ENCODE peak calls at places on chromosomes 3 and 15, in five cellular contexts. O is stomach, P is H54, T is heart left ventricle, V is A549. B is an unnamed sample.
A peak's percentile ranks its signal among the peaks of the same experiment; 100 is the strongest.

GRCh38 chr15:28901987-28902745 is 16.4 kb downstream of the APBA2 start:
- DNase-seq in O (no peak), P (no peak), T (no peak), V (peak; percentile 32), B (peak; percentile 23)

GRCh38 chr3:72143970-72144717 is 359.2 kb upstream of the PROK2 start:
- DNase-seq in O (no peak), P (no peak), T (no peak), V (no peak), B (no peak)

GRCh38 chr3:187085021-187085666 is 54.2 kb downstream of the RPL39L start:
- DNase-seq in O (no peak), P (no peak), T (no peak), V (no peak), B (no peak)

GRCh38 chr3:132222868-132223538 is 94.2 kb upstream of the ACP3 start:
- DNase-seq in O (no peak), P (no peak), T (no peak), V (no peak), B (no peak)

GRCh38 chr3:29335438-29335837 is 54.6 kb downstream of the RBMS3 start:
- DNase-seq in O (peak; percentile 72), P (peak; percentile 28), T (peak; percentile 89), V (peak; percentile 89), B (no peak)

GRCh38 chr3:173019378-173019777 is 121.7 kb downstream of the SPATA16 start:
- DNase-seq in O (no peak), P (no peak), T (no peak), V (no peak), B (no peak)

GRCh38 chr3:1439395-1439794 is 346.6 kb downstream of the CNTN6 start:
- DNase-seq in O (peak; percentile 27), P (peak; percentile 3), T (no peak), V (peak; percentile 7), B (no peak)

GRCh38 chr3:152447509-152447908 is 178.8 kb downstream of the MBNL1 start:
- DNase-seq in O (no peak), P (no peak), T (no peak), V (no peak), B (no peak)

GRCh38 chr3:128313936-128314335 is 152.8 kb downstream of the DNAJB8 start:
- DNase-seq in O (no peak), P (no peak), T (no peak), V (no peak), B (no peak)

GRCh38 chr3:126716057-126716456 is 12.0 kb downstream of the CHCHD6 start:
- DNase-seq in O (no peak), P (no peak), T (no peak), V (no peak), B (no peak)

GRCh38 chr3:167918686-167919085 is 177.0 kb downstream of the GOLIM4 start:
- DNase-seq in O (no peak), P (no peak), T (no peak), V (no peak), B (no peak)

GRCh38 chr3:160136421-160136820 is 88.8 kb upstream of the C3orf80 start:
- DNase-seq in O (no peak), P (no peak), T (no peak), V (no peak), B (no peak)

GRCh38 chr15:88334436-88334835 is 77.9 kb upstream of the NTRK3 start:
- DNase-seq in O (no peak), P (peak; percentile 11), T (no peak), V (no peak), B (no peak)

GRCh38 chr3:192275741-192276355 is 451.5 kb downstream of the FGF12 start:
- DNase-seq in O (no peak), P (no peak), T (no peak), V (no peak), B (no peak)

GRCh38 chr15:88262064-88262463 is 5.5 kb upstream of the NTRK3 start:
- DNase-seq in O (no peak), P (no peak), T (no peak), V (peak; percentile 32), B (no peak)

GRCh38 chr15:80087104-80087503 is 27.6 kb downstream of the ZFAND6 start:
- DNase-seq in O (no peak), P (no peak), T (no peak), V (no peak), B (no peak)

GRCh38 chr3:46406786-46407611 is at the start of the genes CCR5AS and CCRL2:
- DNase-seq in O (peak; percentile 84), P (peak; percentile 82), T (peak; percentile 63), V (no peak), B (peak; percentile 96)

GRCh38 chr3:151660890-151661289 is 72.8 kb upstream of the AADACL2 start:
- DNase-seq in O (no peak), P (no peak), T (no peak), V (no peak), B (no peak)

GRCh38 chr3:41688595-41689380 is 273.1 kb downstream of the ULK4 start:
- DNase-seq in O (no peak), P (no peak), T (no peak), V (peak; percentile 45), B (no peak)

GRCh38 chr3:136750922-136751258 is 1.3 kb downstream of the STAG1 start:
- DNase-seq in O (no peak), P (no peak), T (no peak), V (no peak), B (no peak)

GRCh38 chr15:42133892-42134502 is 22.4 kb downstream of the PLA2G4F start:
- DNase-seq in O (peak; percentile 74), P (peak; percentile 63), T (no peak), V (peak; percentile 54), B (peak; percentile 69)

GRCh38 chr3:9838856-9839255 is 5.0 kb downstream of the RPUSD3 start:
- DNase-seq in O (no peak), P (no peak), T (no peak), V (no peak), B (no peak)

GRCh38 chr3:155153242-155154186 is 73.4 kb downstream of the MME start:
- DNase-seq in O (no peak), P (no peak), T (no peak), V (no peak), B (no peak)

GRCh38 chr15:67680645-67681044 is 138.1 kb downstream of the MAP2K5 start:
- DNase-seq in O (no peak), P (no peak), T (no peak), V (peak; percentile 5), B (peak; percentile 60)
- TF ChIP-seq POLR2A in O (no peak), P (no peak), T (no peak), V (no peak), B (no peak)

DNA sequence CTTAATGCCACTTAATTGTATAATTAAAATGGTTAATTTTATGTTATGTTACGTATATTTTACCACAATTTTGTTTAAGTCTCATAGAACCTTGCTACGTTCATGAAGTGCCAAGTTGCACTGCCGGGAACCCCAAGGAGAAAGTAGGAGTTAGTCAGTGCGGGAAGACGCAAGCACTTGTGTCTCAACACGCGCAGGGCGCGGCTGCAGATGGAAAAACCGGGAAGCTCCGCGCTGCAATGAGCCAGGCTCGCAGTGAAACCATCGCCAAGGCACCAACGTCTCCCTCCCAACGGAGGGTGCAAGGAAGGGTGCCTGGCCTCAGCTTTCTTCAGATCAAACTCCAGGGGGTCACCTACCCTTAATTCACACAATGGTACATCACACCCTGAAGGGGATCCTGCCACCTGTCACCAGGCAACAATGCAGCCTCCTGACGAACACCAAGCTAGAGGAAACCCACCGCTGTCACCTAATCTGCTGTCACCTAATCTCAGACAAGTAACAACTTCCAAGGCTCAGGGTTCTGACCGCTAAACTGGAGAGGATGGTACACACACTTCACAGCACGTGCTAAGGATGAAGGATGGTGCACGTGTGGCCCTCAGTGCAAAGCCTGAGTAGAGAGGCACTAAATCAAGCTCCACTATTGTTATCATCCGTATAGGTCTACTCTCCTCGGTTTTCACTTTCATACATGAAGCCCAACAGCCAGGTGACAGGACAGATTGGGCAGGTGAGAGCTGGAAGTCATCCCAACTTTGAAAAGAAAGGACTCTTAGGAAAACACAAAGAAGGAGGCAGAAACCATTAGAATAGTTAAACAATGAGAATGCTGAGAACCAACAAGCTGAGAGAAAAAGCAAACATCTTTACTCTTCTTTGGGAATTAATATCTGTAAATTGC is 21.4 kb downstream of the MAGI1 start:
- DNase-seq in O (no peak), P (no peak), T (no peak), V (peak; percentile 25), B (no peak)
- TF ChIP-seq POLR2A in O (no peak), P (no peak), T (no peak), V (no peak), B (no peak)

DNA sequence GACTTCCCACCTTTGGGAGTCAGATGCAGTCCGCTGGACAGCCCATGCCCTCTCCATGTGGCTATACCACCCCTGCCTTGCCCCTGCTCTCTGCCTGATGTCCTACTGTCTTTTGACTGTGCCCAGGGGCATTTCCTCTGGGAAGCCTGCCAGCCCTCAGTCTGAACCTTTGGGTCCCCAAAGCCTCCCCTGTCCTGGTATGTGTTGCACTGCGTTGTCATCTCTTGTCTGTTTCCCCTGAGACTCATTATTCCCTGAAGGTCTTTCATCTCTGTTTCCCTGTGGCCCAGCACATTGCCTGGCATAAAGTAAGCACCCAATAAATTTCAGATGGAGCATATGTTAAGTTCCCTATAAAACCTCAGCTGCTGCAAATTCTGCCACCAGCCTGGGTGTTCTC is 236.6 kb upstream of the CTDSPL start:
- DNase-seq in O (no peak), P (no peak), T (no peak), V (no peak), B (no peak)
- TF ChIP-seq POLR2A in O (no peak), P (no peak), T (no peak), V (no peak), B (no peak)

DNA sequence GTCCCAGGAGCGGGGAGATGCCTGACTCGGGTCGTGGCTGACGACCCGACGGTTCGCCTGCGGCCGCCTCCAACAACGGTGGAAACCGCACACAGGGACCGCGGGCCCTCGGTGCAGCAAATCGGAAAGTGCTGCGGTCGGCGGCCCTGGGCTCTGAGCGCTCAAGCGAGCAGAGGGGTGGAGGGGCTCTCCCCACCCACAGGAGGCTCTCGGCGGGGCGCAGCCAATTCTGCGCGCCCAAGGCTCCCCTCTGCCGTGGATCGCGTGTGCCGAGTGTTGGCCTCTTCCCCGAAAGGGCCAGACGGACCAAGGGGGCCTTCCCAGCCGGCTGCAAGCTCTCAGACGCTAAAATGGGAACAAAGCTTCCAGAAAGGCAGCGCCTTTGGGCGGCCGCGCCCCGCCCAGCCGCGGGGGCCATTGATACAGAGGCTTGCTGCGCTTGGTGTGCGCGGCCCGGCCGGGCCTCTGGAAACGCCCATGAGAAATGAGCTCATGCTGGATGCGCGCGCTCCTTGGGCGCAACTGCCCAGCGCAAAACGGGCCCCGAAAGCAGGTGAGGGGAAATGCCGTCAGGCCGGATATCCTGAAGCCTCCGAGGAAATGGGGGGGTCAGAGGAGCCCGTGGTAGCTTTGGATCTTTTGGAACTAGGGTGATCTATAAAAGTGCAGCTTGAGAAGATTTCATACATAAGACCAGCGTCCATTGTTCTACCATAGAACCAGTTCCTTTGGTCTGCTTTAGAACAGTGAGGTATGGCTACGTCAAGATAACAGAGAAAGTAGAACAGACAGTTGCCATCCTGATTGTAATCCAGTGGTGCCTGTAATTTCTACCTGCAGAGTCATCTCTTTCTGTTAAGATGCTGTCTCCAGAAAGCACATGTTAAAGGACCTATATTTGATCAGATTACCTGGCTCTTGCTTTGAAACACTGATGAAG is 1.2 kb upstream of the GSK3B start:
- DNase-seq in O (peak; percentile 92), P (peak; percentile 63), T (peak; percentile 94), V (peak; percentile 95), B (peak; percentile 94)
- TF ChIP-seq POLR2A in O (no peak), P (peak; percentile 80), T (peak; percentile 90), V (peak; percentile 90), B (peak; percentile 98)

B was measured in erythroblast.